ENCODE peak calls at places on chromosomes 2 and 18, in five cellular contexts. E is BJ, Q is activated T-helper 1 cell treated with Interleukin-2 at 50 U/mL for 16 hours, G is HuH-7.5, R is caudate nucleus. D is an unnamed sample.

GRCh38 chr2:79982445-79982844 is 322.1 kb downstream of the LRRTM1 start:
- DNase-seq in Q (no peak), G (no peak), R (peak), E (no peak), D (no peak)

GRCh38 chr2:17227856-17228255 is 290.4 kb downstream of the RAD51AP2 start:
- DNase-seq in Q (no peak), G (no peak), E (no peak), R (no peak), D (no peak)

GRCh38 chr2:157789161-157789720 is 86.9 kb downstream of the ACVR1 start:
- DNase-seq in R (no peak), E (no peak), Q (no peak), G (no peak), D (no peak)

GRCh38 chr2:105866439-105867170 is 121.9 kb downstream of the NCK2 start:
- DNase-seq in R (no peak), Q (no peak), E (no peak), G (no peak), D (no peak)

GRCh38 chr2:221204699-221205098 is 367.4 kb downstream of the EPHA4 start:
- DNase-seq in E (no peak), R (no peak), G (no peak), Q (no peak), D (no peak)

GRCh38 chr2:66696374-66696773 is 261.4 kb downstream of the MEIS1 start:
- DNase-seq in G (no peak), E (no peak), R (no peak), Q (no peak), D (no peak)

GRCh38 chr18:54742654-54743053 is 85.6 kb upstream of the RAB27B start:
- DNase-seq in E (peak), R (no peak), G (no peak), Q (no peak), D (no peak)

GRCh38 chr2:241545523-241546473 is 12.7 kb upstream of the BOK start:
- DNase-seq in R (no peak), Q (no peak), E (no peak), G (no peak), D (no peak)

GRCh38 chr2:10765461-10765860 is 44.0 kb downstream of the ATP6V1C2 start:
- DNase-seq in E (no peak), G (no peak), Q (no peak), R (no peak), D (no peak)

GRCh38 chr2:120436885-120437603 is 91.1 kb downstream of the INHBB start:
- DNase-seq in Q (no peak), R (no peak), E (no peak), G (peak), D (no peak)

GRCh38 chr2:20365249-20365817 is 14.7 kb upstream of the PUM2 start:
- DNase-seq in R (no peak), G (no peak), Q (no peak), E (no peak), D (no peak)

GRCh38 chr2:42706836-42707235 is 57.1 kb downstream of the OXER1 start:
- DNase-seq in Q (no peak), E (no peak), G (no peak), R (no peak), D (no peak)

GRCh38 chr2:199404841-199405240 is 52.9 kb downstream of the SATB2 start:
- DNase-seq in Q (no peak), R (no peak), E (no peak), G (no peak), D (no peak)

GRCh38 chr18:78722391-78722790 is 257.2 kb upstream of the SALL3 start:
- DNase-seq in G (no peak), Q (no peak), E (no peak), R (peak), D (no peak)

GRCh38 chr2:17373041-17373440 is 145.2 kb downstream of the RAD51AP2 start:
- DNase-seq in G (no peak), E (no peak), R (no peak), Q (no peak), D (no peak)

GRCh38 chr2:197307236-197307932 is 3.2 kb downstream of the ANKRD44 start:
- DNase-seq in G (no peak), Q (no peak), E (no peak), R (peak), D (no peak)

GRCh38 chr2:215377283-215377682 is 58.6 kb downstream of the FN1 start:
- DNase-seq in E (no peak), G (no peak), R (no peak), Q (no peak), D (no peak)

GRCh38 chr2:98441706-98442450 is 2.8 kb upstream of the INPP4A start:
- DNase-seq in G (no peak), R (no peak), E (no peak), Q (no peak), D (no peak)

GRCh38 chr2:65728477-65729180 is 296.2 kb upstream of the SPRED2 start:
- DNase-seq in R (no peak), E (no peak), G (no peak), Q (no peak), D (no peak)

GRCh38 chr2:147709655-147710054 is 135.2 kb upstream of the ACVR2A start:
- DNase-seq in E (no peak), R (no peak), G (no peak), Q (no peak), D (no peak)

GRCh38 chr18:70397259-70397925 is 108.5 kb downstream of the SOCS6 start:
- DNase-seq in Q (no peak), E (no peak), R (no peak), G (no peak), D (no peak)

GRCh38 chr2:224882291-224883171 is 159.7 kb downstream of the DOCK10 start:
- DNase-seq in E (peak), G (no peak), Q (no peak), R (no peak), D (no peak)

GRCh38 chr2:85724731-85725181 is 29.0 kb upstream of the ATOH8 start:
- DNase-seq in Q (no peak), E (no peak), R (no peak), G (no peak), D (no peak)

GRCh38 chr18:5132987-5133386 is 64.1 kb downstream of the AKAIN1 start:
- DNase-seq in R (no peak), G (no peak), Q (no peak), E (no peak), D (no peak)

GRCh38 chr18:24231773-24232735 is 93.2 kb downstream of the CABYR start:
- DNase-seq in G (no peak), E (no peak), Q (no peak), R (no peak), D (no peak)

GRCh38 chr18:23422751-23423418 is 30.2 kb upstream of the RIOK3 start:
- DNase-seq in E (peak), G (peak), R (no peak), Q (no peak), D (no peak)

GRCh38 chr2:231781798-231782726 is 980 bp upstream of the PDE6D start:
- DNase-seq in E (no peak), Q (no peak), R (no peak), G (no peak), D (peak)

GRCh38 chr2:188203756-188204155 is 87.9 kb upstream of the GULP1 start:
- DNase-seq in E (no peak), Q (no peak), G (no peak), R (no peak), D (no peak)

GRCh38 chr2:121471571-121472464 is 58.9 kb upstream of the RNU4ATAC start:
- DNase-seq in R (no peak), G (no peak), Q (no peak), E (peak), D (no peak)

GRCh38 chr2:41723531-41723930 is 324.3 kb upstream of the PKDCC start:
- DNase-seq in G (no peak), E (no peak), Q (no peak), R (no peak), D (no peak)

GRCh38 chr2:118803012-118803411 is 44.4 kb downstream of the EN1 start:
- DNase-seq in Q (no peak), E (no peak), G (no peak), R (no peak), D (no peak)

GRCh38 chr2:128421286-128421685 is 102.6 kb upstream of the HS6ST1 start:
- DNase-seq in R (no peak), E (no peak), Q (no peak), G (no peak), D (no peak)

GRCh38 chr2:29021886-29022285 is 40.8 kb downstream of the TOGARAM2 start:
- DNase-seq in R (no peak), G (no peak), E (no peak), Q (no peak), D (no peak)

GRCh38 chr2:240688563-240688919 is 3.1 kb upstream of the AQP12A start:
- DNase-seq in E (no peak), R (no peak), Q (no peak), G (no peak), D (no peak)

GRCh38 chr18:35504996-35505395 is 7.2 kb upstream of the INO80C start:
- DNase-seq in E (no peak), G (no peak), Q (no peak), R (no peak), D (no peak)

GRCh38 chr2:240433973-240434727 is 1.3 kb upstream of the GPC1 start:
- DNase-seq in G (no peak), E (peak), R (peak), Q (no peak), D (peak)

D was measured in CD8-positive, alpha-beta memory T cell.